ENCODE peak calls at places on chromosomes 6 and 20, in five cellular contexts. N, S, V, L and Y are unnamed samples.

GRCh38 chr20:37643400-37643799 is 50.4 kb upstream of the CTNNBL1 start:
- DNase-seq in N (no peak), S (no peak), V (no peak), L (no peak), Y (no peak)

GRCh38 chr6:2600363-2600762 is 150.4 kb downstream of the MYLK4 start:
- DNase-seq in N (no peak), S (no peak), V (no peak), L (no peak), Y (no peak)

GRCh38 chr20:63062188-63063140 is 55.7 kb upstream of the BHLHE23 start:
- DNase-seq in N (no peak), S (no peak), V (no peak), L (no peak), Y (no peak)

GRCh38 chr20:60365063-60365640 is 406.9 kb downstream of the CDH26 start:
- DNase-seq in N (no peak), S (peak), V (no peak), L (no peak), Y (no peak)

GRCh38 chr6:85944736-85945135 is 302.1 kb upstream of the SYNCRIP start:
- DNase-seq in N (no peak), S (no peak), V (no peak), L (no peak), Y (no peak)

GRCh38 chr6:35059606-35060355 is 81.4 kb downstream of the TCP11 start:
- DNase-seq in N (no peak), S (no peak), V (no peak), L (no peak), Y (no peak)

GRCh38 chr6:12844284-12845223 is 128.0 kb downstream of the PHACTR1 start:
- DNase-seq in N (peak), S (no peak), V (peak), L (no peak), Y (peak)

GRCh38 chr6:147156799-147157382 is 47.3 kb upstream of the STXBP5 start:
- DNase-seq in N (no peak), S (no peak), V (no peak), L (no peak), Y (no peak)

GRCh38 chr20:32129863-32130262 is 20.3 kb downstream of the TM9SF4 start:
- DNase-seq in N (no peak), S (no peak), V (no peak), L (no peak), Y (no peak)

GRCh38 chr6:101268541-101268940 is 125.0 kb upstream of the GRIK2 start:
- DNase-seq in N (no peak), S (no peak), V (no peak), L (no peak), Y (no peak)

GRCh38 chr6:89140347-89141159 is 5.3 kb upstream of the PM20D2 start:
- DNase-seq in N (no peak), S (no peak), V (no peak), L (no peak), Y (no peak)

GRCh38 chr6:56525976-56526375 is 116.7 kb downstream of the DST start:
- DNase-seq in N (no peak), S (no peak), V (no peak), L (no peak), Y (no peak)

GRCh38 chr6:39104528-39104927 is 10.5 kb downstream of the SAYSD1 start:
- DNase-seq in N (no peak), S (no peak), V (no peak), L (no peak), Y (no peak)

GRCh38 chr6:79467716-79468115 is 69.5 kb downstream of the LCA5 start:
- DNase-seq in N (no peak), S (no peak), V (no peak), L (no peak), Y (no peak)

GRCh38 chr6:158609455-158610155 is 34.9 kb downstream of the DYNLT1 start:
- DNase-seq in N (no peak), S (no peak), V (no peak), L (no peak), Y (no peak)

GRCh38 chr6:14190596-14191224 is 73.1 kb downstream of the CD83 start:
- DNase-seq in N (no peak), S (no peak), V (no peak), L (no peak), Y (no peak)

GRCh38 chr6:14660767-14661166 is 543.2 kb downstream of the CD83 start:
- DNase-seq in N (no peak), S (no peak), V (peak), L (no peak), Y (no peak)